ENCODE peak calls at places on chromosome 14, in four cellular contexts. R, C, S and X are unnamed samples.

GRCh38 chr14:95389471-95390011 is 69.8 kb upstream of the CLMN start:
- DNase-seq in R (no peak), C (no peak), S (no peak), X (no peak)

GRCh38 chr14:50943943-50944646 is at the start of gene PYGL:
- DNase-seq in R (peak; percentile 82), C (no peak), S (peak; percentile 49), X (peak; percentile 81)

GRCh38 chr14:53180272-53181221 is 27.4 kb upstream of the DDHD1 start:
- DNase-seq in R (peak; percentile 93), C (peak; percentile 23), S (peak; percentile 32), X (peak; percentile 83)

GRCh38 chr14:92323031-92323915 is at the start of gene SLC24A4:
- DNase-seq in R (peak; percentile 31), C (no peak), S (no peak), X (peak; percentile 60)

GRCh38 chr14:34872822-34873590 is 2.2 kb downstream of the BAZ1A start:
- DNase-seq in R (no peak), C (no peak), S (peak; percentile 69), X (peak; percentile 75)

GRCh38 chr14:62097072-62097471 is 334.9 kb downstream of the SNAPC1 start:
- DNase-seq in R (no peak), C (no peak), S (peak; percentile 3), X (no peak)

GRCh38 chr14:60235440-60235839 is 13.6 kb upstream of the PPM1A start:
- DNase-seq in R (no peak), C (no peak), S (no peak), X (no peak)

GRCh38 chr14:64835431-64835830 is 44.3 kb downstream of the SPTB start:
- DNase-seq in R (no peak), C (no peak), S (no peak), X (no peak)

GRCh38 chr14:61526405-61527312 is 168.7 kb upstream of the HIF1A start:
- DNase-seq in R (no peak), C (no peak), S (no peak), X (no peak)

GRCh38 chr14:95814363-95815225 is 62.0 kb upstream of the TUNAR start:
- DNase-seq in R (no peak), C (no peak), S (no peak), X (peak; percentile 13)

GRCh38 chr14:73752297-73752992 is 38.3 kb upstream of the PNMA1 start:
- DNase-seq in R (peak; percentile 72), C (no peak), S (peak; percentile 45), X (peak; percentile 41)

GRCh38 chr14:34318014-34318413 is 144.0 kb downstream of the SPTSSA start:
- DNase-seq in R (no peak), C (no peak), S (no peak), X (no peak)

GRCh38 chr14:105475916-105476845 is 1.6 kb downstream of the CRIP2 start:
- DNase-seq in R (peak; percentile 84), C (no peak), S (peak; percentile 18), X (peak; percentile 67)

GRCh38 chr14:44778562-44778961 is 183.2 kb downstream of the KLHL28 start:
- DNase-seq in R (peak; percentile 82), C (no peak), S (peak; percentile 90), X (no peak)

GRCh38 chr14:68442828-68443460 is 349.9 kb downstream of the ZFP36L1 start:
- DNase-seq in R (no peak), C (no peak), S (peak; percentile 49), X (no peak)

GRCh38 chr14:50542941-50543418 is 10.6 kb upstream of the MAP4K5 start:
- DNase-seq in R (peak; percentile 58), C (no peak), S (peak; percentile 61), X (no peak)

GRCh38 chr14:64947710-64948611 is 5.4 kb upstream of the GPX2 start:
- DNase-seq in R (no peak), C (no peak), S (no peak), X (no peak)

GRCh38 chr14:74290415-74290814 is 12.3 kb downstream of the ABCD4 start:
- DNase-seq in R (peak; percentile 67), C (no peak), S (peak; percentile 19), X (no peak)

GRCh38 chr14:95456281-95456680 is 60.2 kb downstream of the SYNE3 start:
- DNase-seq in R (no peak), C (no peak), S (no peak), X (no peak)

GRCh38 chr14:22887260-22887989 is 4.4 kb downstream of the REM2 start:
- DNase-seq in R (peak; percentile 98), C (no peak), S (peak; percentile 75), X (peak; percentile 83)

GRCh38 chr14:32933943-32934890 is 4.5 kb upstream of the NPAS3 start:
- DNase-seq in R (peak; percentile 60), C (no peak), S (no peak), X (peak; percentile 64)

GRCh38 chr14:104116544-104117340 is 21.6 kb upstream of the KIF26A start:
- DNase-seq in R (no peak), C (no peak), S (no peak), X (no peak)

GRCh38 chr14:95504135-95505029 is 12.1 kb downstream of the SYNE3 start:
- DNase-seq in R (no peak), C (no peak), S (peak; percentile 88), X (no peak)

GRCh38 chr14:22803575-22803974 is 11.7 kb downstream of the SLC7A7 start:
- DNase-seq in R (no peak), C (no peak), S (no peak), X (no peak)

GRCh38 chr14:94992046-94992445 is 165.3 kb downstream of the DICER1 start:
- DNase-seq in R (no peak), C (no peak), S (no peak), X (no peak)

GRCh38 chr14:51236314-51236713 is 3.7 kb upstream of the TMX1 start:
- DNase-seq in R (peak; percentile 29), C (no peak), S (peak; percentile 47), X (no peak)

GRCh38 chr14:95040723-95041476 is 116.4 kb downstream of the DICER1 start:
- DNase-seq in R (no peak), C (no peak), S (peak; percentile 32), X (peak; percentile 14)

GRCh38 chr14:84144166-84144565 is 1385.8 kb upstream of the FLRT2 start:
- DNase-seq in R (peak; percentile 28), C (no peak), S (peak; percentile 28), X (no peak)
- H4K5ac ChIP-seq in R (no peak overlapping the region), C (no peak overlapping the region), S (no peak overlapping the region), X (no peak overlapping the region)

DNA sequence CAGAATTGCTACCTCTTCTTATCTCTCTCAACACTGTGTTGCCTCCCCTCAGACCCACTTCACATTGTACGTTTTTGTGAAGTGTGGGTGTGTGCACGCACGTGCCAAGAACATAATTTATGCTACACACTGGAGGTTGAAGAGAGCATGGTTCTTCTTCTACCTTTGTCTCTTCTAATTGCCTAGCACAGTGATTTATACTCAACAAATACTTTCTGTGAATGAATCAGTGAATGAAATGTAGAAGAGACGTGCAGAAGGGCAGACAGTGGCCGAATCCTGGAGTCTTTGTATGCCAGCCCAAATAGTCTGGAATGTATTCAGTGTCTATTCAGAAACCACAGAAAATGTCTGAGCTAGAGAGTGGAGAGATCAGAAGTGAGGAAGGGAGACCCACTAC is 4.6 kb upstream of the SAMD4A start:
- DNase-seq in R (no peak), C (no peak), S (peak; percentile 57), X (no peak)
- H3K9ac ChIP-seq in R (no peak overlapping the region), C (no peak overlapping the region), S (peak overlapping the region; percentile 62), X (no peak overlapping the region)

DNA sequence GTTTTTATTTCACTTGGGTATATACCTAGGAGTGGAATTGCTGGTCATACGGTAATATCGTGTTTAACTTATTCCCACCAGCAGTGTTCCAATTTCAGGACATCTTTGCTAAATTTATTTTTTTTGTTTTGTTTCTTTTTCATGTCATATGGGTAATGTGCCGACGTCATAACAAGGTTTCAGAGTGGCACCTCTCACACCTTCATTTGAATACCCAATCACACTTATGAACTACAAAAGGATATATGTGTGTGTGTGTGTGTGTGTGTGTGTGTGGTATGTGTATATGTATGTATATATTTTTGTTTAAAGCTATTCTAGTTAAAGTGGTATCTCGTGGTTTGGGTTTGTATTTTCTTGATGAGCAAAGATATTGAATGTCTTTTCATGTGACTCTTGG is 12.1 kb downstream of the TRAF3 start:
- DNase-seq in R (no peak), C (no peak), S (no peak), X (no peak)
- H3K56ac ChIP-seq in R (no peak overlapping the region), C (no peak overlapping the region), S (no peak overlapping the region), X (no peak overlapping the region)

DNA sequence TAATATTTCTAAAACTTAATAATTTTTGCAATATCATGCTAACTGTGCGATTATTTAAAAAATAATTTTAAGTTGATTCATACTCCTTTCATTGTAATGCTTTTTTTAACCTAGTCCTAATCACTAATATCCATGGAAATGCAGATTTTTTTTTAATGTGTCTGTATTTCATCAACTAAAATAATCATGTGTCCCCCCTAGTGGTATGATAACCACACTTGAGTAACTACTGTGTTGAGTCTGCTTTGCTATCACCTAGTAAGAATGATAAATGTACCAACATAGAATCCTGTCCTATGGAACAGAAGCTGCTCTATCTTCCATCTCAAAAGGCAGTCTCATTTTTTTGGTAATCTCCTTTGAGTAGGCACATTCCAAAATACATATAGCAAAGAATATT is 19.1 kb upstream of the SYNE2 start:
- DNase-seq in R (no peak), C (no peak), S (no peak), X (no peak)
- H4K5ac ChIP-seq in R (no peak overlapping the region), C (no peak overlapping the region), S (no peak overlapping the region), X (no peak overlapping the region)

DNA sequence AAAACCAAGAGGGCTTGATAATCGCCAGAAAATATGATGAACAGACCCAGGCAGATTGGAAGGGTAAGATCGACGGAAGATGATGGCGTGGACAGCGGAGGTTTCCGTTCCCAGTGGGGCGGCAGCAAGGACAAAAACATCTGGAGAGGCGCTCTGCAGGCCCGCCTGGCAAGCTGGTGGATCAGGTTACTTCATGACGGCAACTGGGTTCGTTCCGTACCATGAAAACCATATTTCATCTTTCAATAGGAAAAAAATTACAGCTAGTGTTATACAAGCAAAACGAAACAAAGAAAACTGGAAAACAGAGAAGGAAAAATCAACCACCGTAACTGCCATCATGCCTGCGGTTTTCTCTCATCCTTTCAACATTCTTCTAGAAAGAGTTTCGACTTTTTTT is 210.6 kb downstream of the FOXN3 start:
- DNase-seq in R (no peak), C (no peak), S (no peak), X (no peak)
- H3K9ac ChIP-seq in R (no peak overlapping the region), C (no peak overlapping the region), S (no peak overlapping the region), X (no peak overlapping the region)